ENCODE peak calls at places on chromosomes 2 and 18, in nine cellular contexts. G is mammary epithelial cell; A is GM13977; R is activated CD8-positive, alpha-beta T cell treated with anti-CD3 and anti-CD28 coated beads for 36 hours; N is ovary; I is Calu3; K is uterus; U is fibroblast of villous mesenchyme; E is AG10803. C is an unnamed sample.

GRCh38 chr2:28674062-28674712 is 77.4 kb upstream of the PPP1CB start:
- DNase-seq in G (no peak), A (no peak), R (no peak), N (no peak), I (no peak), K (no peak), U (peak; percentile 40), E (no peak), C (no peak)

GRCh38 chr18:79553696-79554095 is 125.9 kb upstream of the CTDP1 start:
- DNase-seq in G (no peak), A (no peak), R (no peak), N (peak; percentile 7), I (no peak), K (no peak), U (no peak), E (no peak), C (no peak)

GRCh38 chr2:98823196-98824166 is 92.5 kb upstream of the MGAT4A start:
- DNase-seq in G (peak; percentile 14), A (no peak), R (no peak), N (no peak), I (no peak), K (no peak), U (no peak), E (no peak), C (no peak)

GRCh38 chr18:76433788-76434187 is 61.3 kb downstream of the ZNF516 start:
- DNase-seq in G (no peak), A (no peak), R (no peak), N (no peak), I (no peak), K (no peak), U (no peak), E (no peak), C (no peak)

GRCh38 chr2:14866953-14867352 is 234.4 kb downstream of the LRATD1 start:
- DNase-seq in G (no peak), A (no peak), R (no peak), N (no peak), I (no peak), K (no peak), U (no peak), E (no peak), C (peak; percentile 63)

GRCh38 chr2:242085941-242086621 is 216.6 kb downstream of the RTP5 start:
- DNase-seq in G (no peak), A (no peak), R (peak; percentile 3), N (no peak), I (no peak), K (no peak), U (peak; percentile 28), E (peak; percentile 68), C (no peak)

GRCh38 chr2:236749346-236749745 is 179.7 kb downstream of the ACKR3 start:
- DNase-seq in G (peak; percentile 44), A (no peak), R (no peak), N (no peak), I (no peak), K (no peak), U (no peak), E (peak; percentile 63), C (no peak)

GRCh38 chr18:7038330-7038846 is 79.2 kb downstream of the LAMA1 start:
- DNase-seq in G (peak; percentile 99), A (no peak), R (peak; percentile 13), N (peak; percentile 90), I (peak; percentile 71), K (peak; percentile 91), U (peak; percentile 98), E (peak; percentile 98), C (peak; percentile 72)

GRCh38 chr2:153872311-153873061 is 764 bp downstream of the GALNT13 start:
- DNase-seq in G (no peak), A (no peak), R (peak; percentile 2), N (no peak), I (no peak), K (no peak), U (no peak), E (no peak), C (no peak)

GRCh38 chr2:209311948-209312347 is 111.9 kb upstream of the MAP2 start:
- DNase-seq in G (no peak), A (no peak), R (no peak), N (no peak), I (no peak), K (no peak), U (no peak), E (no peak), C (no peak)

GRCh38 chr2:241809383-241810303 is 650 bp downstream of the NEU4 start:
- DNase-seq in G (no peak), A (peak; percentile 41), R (no peak), N (no peak), I (no peak), K (no peak), U (no peak), E (no peak), C (no peak)

GRCh38 chr18:70256994-70257393 is 31.9 kb upstream of the SOCS6 start:
- DNase-seq in G (no peak), A (no peak), R (no peak), N (no peak), I (no peak), K (no peak), U (no peak), E (no peak), C (no peak)

GRCh38 chr2:186690796-186691195 is 3.1 kb upstream of the FAM171B start:
- DNase-seq in G (no peak), A (no peak), R (no peak), N (no peak), I (no peak), K (no peak), U (no peak), E (no peak), C (no peak)

GRCh38 chr2:74499269-74499939 is at the start of gene LBX2:
- DNase-seq in G (no peak), A (peak; percentile 40), R (peak; percentile 68), N (no peak), I (no peak), K (no peak), U (peak; percentile 37), E (no peak), C (no peak)

GRCh38 chr2:109531221-109531620 is 82.5 kb downstream of the SEPTIN10 start:
- DNase-seq in G (no peak), A (no peak), R (no peak), N (no peak), I (no peak), K (no peak), U (no peak), E (no peak), C (no peak)

GRCh38 chr18:57331718-57332117 is 20.6 kb upstream of the ST8SIA3 start:
- DNase-seq in G (peak; percentile 61), A (no peak), R (no peak), N (no peak), I (no peak), K (no peak), U (no peak), E (no peak), C (no peak)

GRCh38 chr2:170361359-170361936 is 183.5 kb downstream of the MYO3B start:
- DNase-seq in G (peak; percentile 50), A (peak; percentile 36), R (peak; percentile 77), N (no peak), I (peak; percentile 56), K (no peak), U (peak; percentile 47), E (peak; percentile 56), C (peak; percentile 53)

GRCh38 chr2:216119986-216120385 is 10.8 kb downstream of the XRCC5 start:
- DNase-seq in G (no peak), A (no peak), R (peak; percentile 41), N (no peak), I (no peak), K (no peak), U (no peak), E (no peak), C (no peak)

DNA sequence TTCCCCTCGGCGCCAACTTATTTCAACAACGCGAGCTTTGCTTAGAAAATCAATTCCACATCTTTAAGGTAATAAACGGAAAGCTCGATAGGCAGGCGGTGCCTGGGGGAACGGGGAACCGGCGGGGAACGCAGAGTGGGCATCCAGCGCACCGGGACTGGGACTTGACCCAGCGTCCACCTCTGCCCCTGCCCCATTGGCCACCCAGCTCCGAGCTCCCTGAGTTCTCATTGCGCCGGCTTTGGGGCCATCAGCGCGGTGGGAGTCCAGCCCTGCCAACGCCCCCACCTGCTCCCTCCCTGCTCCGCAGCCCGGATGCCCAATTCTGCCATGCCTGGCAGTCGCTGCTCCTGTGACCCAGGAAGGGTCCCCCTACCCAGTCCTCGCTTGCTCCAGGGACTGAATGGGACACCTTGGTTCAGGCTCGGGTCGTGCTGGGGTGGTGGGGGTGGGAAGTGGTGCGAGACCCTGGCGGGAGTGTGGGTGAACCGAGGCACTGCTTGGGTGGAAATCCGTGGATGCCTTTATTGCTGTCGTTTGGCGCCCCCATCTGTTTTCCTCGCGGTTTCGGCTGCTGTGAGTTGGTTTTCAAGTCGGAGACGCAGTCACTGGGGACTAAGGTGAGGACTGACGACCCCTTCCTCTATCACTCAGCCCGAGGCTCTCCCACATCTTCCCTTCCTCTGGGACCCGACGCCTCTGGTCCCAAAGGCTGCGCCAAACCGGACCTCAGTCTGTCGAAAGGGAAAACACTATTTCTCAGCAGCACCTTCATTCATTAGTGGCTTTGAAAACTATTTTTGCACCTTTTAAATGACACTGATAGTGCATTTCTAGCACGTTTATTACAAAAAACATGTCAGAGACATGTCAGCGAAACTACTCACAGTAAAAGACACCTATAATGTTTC is 2.4 kb upstream of the EVX2 start:
- DNase-seq in G (no peak), A (peak; percentile 64), R (no peak), N (no peak), I (peak; percentile 34), K (no peak), U (peak; percentile 47), E (peak; percentile 26), C (no peak)
- TF ChIP-seq CTCF in G (peak; percentile 68), A (peak; percentile 62), R (peak; percentile 35), N (no peak), I (peak; percentile 52), K (no peak), U (peak; percentile 46), E (peak; percentile 61), C (peak; percentile 75)

GRCh38 chr18:47490882-47491281 is 239.4 kb upstream of the SKOR2 start:
- DNase-seq in G (no peak), A (no peak), R (no peak), N (no peak), I (no peak), K (no peak), U (no peak), E (no peak), C (no peak)
- TF ChIP-seq CTCF in G (no peak), A (no peak), R (no peak), N (no peak), I (no peak), K (no peak), U (no peak), E (no peak), C (no peak)

DNA sequence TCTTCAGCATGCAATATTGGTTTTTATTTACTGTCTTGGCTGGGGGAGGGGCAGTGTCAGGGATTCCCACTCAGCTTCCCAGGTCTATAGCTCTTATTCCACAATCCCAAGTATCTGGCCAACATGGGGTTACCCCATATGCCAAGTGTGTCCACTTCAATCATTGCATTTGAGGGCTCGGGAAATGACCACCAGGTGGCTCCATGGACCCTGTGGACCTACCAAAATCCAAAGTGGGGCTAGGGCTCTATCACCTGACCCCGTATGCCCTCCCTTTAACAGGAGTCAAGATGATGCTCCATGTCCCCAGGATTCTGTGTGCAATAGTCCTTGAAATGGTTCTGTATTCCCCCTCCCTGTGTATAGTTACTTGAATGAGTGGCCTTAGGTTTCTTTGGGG is 12.1 kb upstream of the TRAF3IP1 start:
- DNase-seq in G (no peak), A (no peak), R (no peak), N (no peak), I (no peak), K (no peak), U (no peak), E (no peak), C (no peak)
- TF ChIP-seq CTCF in G (peak; percentile 43), A (peak; percentile 16), R (no peak), N (no peak), I (peak; percentile 23), K (no peak), U (peak; percentile 42), E (no peak), C (peak; percentile 3)

GRCh38 chr2:144449028-144449406 is 70.9 kb downstream of the ZEB2 start:
- DNase-seq in G (no peak), A (no peak), R (peak; percentile 10), N (no peak), I (no peak), K (no peak), U (no peak), E (peak; percentile 33), C (no peak)
- TF ChIP-seq CTCF in G (peak; percentile 27), A (peak; percentile 19), R (no peak), N (no peak), I (no peak), K (no peak), U (peak; percentile 40), E (peak; percentile 61), C (peak; percentile 24)

C was measured in LNCaP clone FGC.